ENCODE peak calls at places on chromosomes 3 and 15, in seven cellular contexts. P, I, K, U, H, A and Z are unnamed samples.

GRCh38 chr15:78455749-78456148 is 17.7 kb downstream of the IREB2 start:
- DNase-seq in P (no peak), I (no peak), K (no peak), U (no peak), H (no peak), A (no peak), Z (no peak)

GRCh38 chr15:66927326-66928077 is 137.9 kb upstream of the SMAD3 start:
- DNase-seq in P (no peak), I (no peak), K (peak), U (peak), H (no peak), A (no peak), Z (peak)

GRCh38 chr15:87369269-87369668 is 887.3 kb downstream of the NTRK3 start:
- DNase-seq in P (no peak), I (peak), K (peak), U (peak), H (no peak), A (peak), Z (peak)

GRCh38 chr3:159854500-159855124 is 134.0 kb upstream of the IL12A start:
- DNase-seq in P (no peak), I (peak), K (peak), U (peak), H (no peak), A (peak), Z (peak)

GRCh38 chr3:128497305-128498126 is 4.5 kb upstream of the GATA2 start:
- DNase-seq in P (no peak), I (no peak), K (no peak), U (no peak), H (peak), A (peak), Z (peak)

GRCh38 chr3:152365766-152366593 is 97.3 kb downstream of the MBNL1 start:
- DNase-seq in P (no peak), I (peak), K (peak), U (peak), H (no peak), A (no peak), Z (peak)

GRCh38 chr3:122794779-122795673 is at the start of gene SLC49A4:
- DNase-seq in P (peak), I (peak), K (peak), U (peak), H (peak), A (peak), Z (peak)

GRCh38 chr3:65778966-65779365 is 259.8 kb downstream of the MAGI1 start:
- DNase-seq in P (no peak), I (no peak), K (no peak), U (peak), H (no peak), A (no peak), Z (no peak)

GRCh38 chr3:142243134-142243533 is 17.7 kb upstream of the GK5 start:
- DNase-seq in P (no peak), I (no peak), K (no peak), U (no peak), H (no peak), A (no peak), Z (no peak)

GRCh38 chr15:61404567-61404966 is 175.5 kb upstream of the RORA start:
- DNase-seq in P (no peak), I (peak), K (no peak), U (no peak), H (no peak), A (no peak), Z (peak)

GRCh38 chr15:41690636-41691035 is 30.4 kb downstream of the MGA start:
- DNase-seq in P (no peak), I (no peak), K (no peak), U (no peak), H (no peak), A (no peak), Z (no peak)

GRCh38 chr3:105867690-105868449 is 942 bp downstream of the CBLB start:
- DNase-seq in P (no peak), I (peak), K (peak), U (no peak), H (no peak), A (no peak), Z (peak)

GRCh38 chr3:73563896-73564582 is 60.7 kb downstream of the PDZRN3 start:
- DNase-seq in P (no peak), I (peak), K (peak), U (peak), H (no peak), A (no peak), Z (peak)

GRCh38 chr15:58401991-58402649 is 29.7 kb upstream of the LIPC start:
- DNase-seq in P (no peak), I (peak), K (no peak), U (no peak), H (peak), A (no peak), Z (peak)

GRCh38 chr15:89654847-89655805 is at the start of gene KIF7:
- DNase-seq in P (no peak), I (peak), K (peak), U (peak), H (peak), A (peak), Z (peak)

GRCh38 chr15:23647421-23648375 is at the start of gene MAGEL2:
- DNase-seq in P (no peak), I (no peak), K (no peak), U (no peak), H (no peak), A (no peak), Z (no peak)

GRCh38 chr3:13512451-13512850 is 32.3 kb downstream of the HDAC11 start:
- DNase-seq in P (no peak), I (no peak), K (no peak), U (no peak), H (no peak), A (no peak), Z (no peak)

GRCh38 chr3:83633758-83634157 is 1325.0 kb upstream of the CADM2 start:
- DNase-seq in P (no peak), I (no peak), K (no peak), U (no peak), H (no peak), A (no peak), Z (no peak)

GRCh38 chr3:4855676-4856075 is 123.6 kb upstream of the BHLHE40 start:
- DNase-seq in P (no peak), I (no peak), K (no peak), U (no peak), H (no peak), A (no peak), Z (no peak)

GRCh38 chr3:120673116-120673515 is 8.9 kb downstream of the HGD start:
- DNase-seq in P (no peak), I (no peak), K (no peak), U (no peak), H (no peak), A (no peak), Z (no peak)

GRCh38 chr15:81331600-81331999 is 7.7 kb upstream of the STARD5 start:
- DNase-seq in P (no peak), I (no peak), K (no peak), U (no peak), H (no peak), A (no peak), Z (no peak)

GRCh38 chr3:177538064-177538742 is 340.9 kb upstream of the TBL1XR1 start:
- DNase-seq in P (peak), I (peak), K (peak), U (peak), H (peak), A (no peak), Z (no peak)

GRCh38 chr3:22450785-22451400 is 699.9 kb upstream of the ZNF385D start:
- DNase-seq in P (no peak), I (no peak), K (peak), U (no peak), H (no peak), A (no peak), Z (peak)

GRCh38 chr3:72646263-72646662 is 202.0 kb downstream of the SHQ1 start:
- DNase-seq in P (no peak), I (no peak), K (no peak), U (no peak), H (no peak), A (no peak), Z (no peak)

GRCh38 chr15:46280753-46281521 is 646.1 kb downstream of the SQOR start:
- DNase-seq in P (no peak), I (no peak), K (no peak), U (no peak), H (no peak), A (no peak), Z (peak)

GRCh38 chr15:74129411-74130088 is 836 bp upstream of the ISLR2 start:
- DNase-seq in P (no peak), I (no peak), K (no peak), U (no peak), H (no peak), A (no peak), Z (no peak)
- H3K4me3 ChIP-seq in P (no peak), I (no peak), K (peak), U (no peak), H (no peak), A (no peak), Z (no peak)

DNA sequence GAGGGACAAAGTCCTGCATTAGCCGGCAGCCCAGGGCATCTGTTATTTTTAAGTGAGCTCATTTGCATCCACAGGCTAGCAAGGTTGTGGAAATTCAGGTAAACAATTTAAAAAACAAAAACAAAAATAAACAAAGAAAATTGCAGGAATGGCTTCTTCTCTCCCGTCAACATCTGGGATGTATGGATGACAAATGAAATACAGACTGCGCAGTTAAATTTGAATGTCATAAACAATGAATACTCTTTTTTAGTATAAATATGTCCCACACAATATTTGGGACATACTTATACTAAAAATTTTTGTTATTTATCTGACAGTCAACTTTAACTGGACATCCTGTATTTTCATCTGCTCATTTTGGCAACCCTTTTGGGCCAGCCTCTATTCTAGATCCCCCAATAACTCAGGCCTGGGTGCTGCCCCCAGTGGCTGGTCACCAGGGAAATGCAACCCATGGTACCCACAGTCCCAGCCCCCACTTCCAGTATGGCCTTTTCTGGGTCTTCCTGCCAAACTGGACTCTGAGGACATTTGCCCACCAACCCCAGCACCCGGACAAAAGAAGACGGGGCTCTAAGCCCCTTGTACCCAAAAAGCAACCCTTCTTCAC is 12.7 kb downstream of the GRM2 start:
- DNase-seq in P (no peak), I (no peak), K (no peak), U (no peak), H (no peak), A (no peak), Z (no peak)
- TF ChIP-seq CTCF in P (no peak), I (no peak), K (peak), U (no peak), H (no peak), A (peak), Z (no peak)

GRCh38 chr15:63043391-63044076 is 987 bp downstream of the TPM1 start:
- DNase-seq in P (no peak), I (peak), K (no peak), U (no peak), H (peak), A (no peak), Z (no peak)
- H3K4me3 ChIP-seq in P (peak), I (peak), K (peak), U (peak), H (peak), A (peak), Z (peak)

GRCh38 chr15:91586542-91586941 is 267.0 kb upstream of the SLCO3A1 start:
- DNase-seq in P (no peak), I (no peak), K (no peak), U (no peak), H (no peak), A (no peak), Z (no peak)

GRCh38 chr15:91593653-91594052 is 259.9 kb upstream of the SLCO3A1 start:
- DNase-seq in P (no peak), I (no peak), K (no peak), U (no peak), H (no peak), A (no peak), Z (no peak)

GRCh38 chr15:91593081-91593480 is 260.4 kb upstream of the SLCO3A1 start:
- DNase-seq in P (no peak), I (peak), K (no peak), U (peak), H (no peak), A (no peak), Z (peak)

GRCh38 chr15:91592586-91592985 is 260.9 kb upstream of the SLCO3A1 start:
- DNase-seq in P (no peak), I (no peak), K (no peak), U (no peak), H (no peak), A (no peak), Z (no peak)

GRCh38 chr15:91589360-91589759 is 264.1 kb upstream of the SLCO3A1 start:
- DNase-seq in P (no peak), I (no peak), K (no peak), U (no peak), H (no peak), A (no peak), Z (no peak)
- TF ChIP-seq CTCF in P (no peak), I (peak), K (no peak), U (no peak), H (no peak), A (peak), Z (no peak)

DNA sequence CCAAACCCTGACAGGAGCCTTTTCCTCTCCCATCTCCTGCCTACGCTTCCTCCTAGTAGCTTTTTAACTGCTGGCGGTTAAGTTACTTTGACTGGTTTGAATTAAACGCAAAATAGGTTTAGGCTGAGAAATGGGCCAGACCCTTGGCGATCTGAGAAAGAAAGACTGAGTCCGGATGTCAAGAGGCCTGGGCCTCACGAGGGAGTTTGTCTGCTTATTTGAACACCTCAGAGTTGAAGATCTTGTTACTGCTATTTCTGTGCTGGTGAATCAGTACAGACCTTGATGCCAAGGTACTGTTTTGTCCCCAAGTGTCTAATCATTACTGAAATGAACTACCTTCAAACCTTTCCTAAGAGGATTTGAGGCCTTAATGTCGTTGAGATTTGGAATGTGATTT is 769 bp upstream of the FMN1 start:
- DNase-seq in P (no peak), I (no peak), K (no peak), U (no peak), H (no peak), A (no peak), Z (peak)
- H3K4me3 ChIP-seq in P (no peak), I (peak), K (peak), U (peak), H (peak), A (peak), Z (peak)